ENCODE peak calls at places on chromosomes 12 and 14, in six cellular contexts. One of them, this sample, is unnamed.
A peak's percentile ranks its signal among the peaks of the same experiment; 100 is the strongest.

GRCh38 chr12:2692156-2692555 is 102.6 kb upstream of the FKBP4 start:
- DNase-seq in LNCaP clone FGC: no peak
- DNase-seq in heart right ventricle: no peak
- DNase-seq in lower leg skin: peak; percentile 62
- DNase-seq in uterus: no peak
- DNase-seq in fibroblast of lung: no peak
- DNase-seq in this sample: no peak

GRCh38 chr14:48937796-48938195 is 648.4 kb downstream of the RPS29 start:
- DNase-seq in LNCaP clone FGC: no peak
- DNase-seq in heart right ventricle: no peak
- DNase-seq in lower leg skin: no peak
- DNase-seq in uterus: no peak
- DNase-seq in fibroblast of lung: no peak
- DNase-seq in this sample: no peak

GRCh38 chr12:75042125-75042524 is 167.5 kb downstream of the KCNC2 start:
- DNase-seq in LNCaP clone FGC: no peak
- DNase-seq in heart right ventricle: no peak
- DNase-seq in lower leg skin: no peak
- DNase-seq in uterus: no peak
- DNase-seq in fibroblast of lung: no peak
- DNase-seq in this sample: no peak

GRCh38 chr12:96242597-96242996 is 48.4 kb downstream of the ELK3 start:
- DNase-seq in LNCaP clone FGC: no peak
- DNase-seq in heart right ventricle: no peak
- DNase-seq in lower leg skin: peak; percentile 86
- DNase-seq in uterus: no peak
- DNase-seq in fibroblast of lung: no peak
- DNase-seq in this sample: no peak

GRCh38 chr12:78457951-78458350 is 406.6 kb upstream of the SYT1 start:
- DNase-seq in LNCaP clone FGC: no peak
- DNase-seq in heart right ventricle: no peak
- DNase-seq in lower leg skin: no peak
- DNase-seq in uterus: no peak
- DNase-seq in fibroblast of lung: peak; percentile 59
- DNase-seq in this sample: peak; percentile 60

GRCh38 chr14:26281280-26281998 is 316.4 kb downstream of the NOVA1 start:
- DNase-seq in LNCaP clone FGC: peak; percentile 31
- DNase-seq in heart right ventricle: no peak
- DNase-seq in lower leg skin: no peak
- DNase-seq in uterus: no peak
- DNase-seq in fibroblast of lung: peak; percentile 77
- DNase-seq in this sample: peak; percentile 4

GRCh38 chr12:113268621-113269020 is 47.4 kb downstream of the TPCN1 start:
- DNase-seq in LNCaP clone FGC: no peak
- DNase-seq in heart right ventricle: no peak
- DNase-seq in lower leg skin: no peak
- DNase-seq in uterus: no peak
- DNase-seq in fibroblast of lung: no peak
- DNase-seq in this sample: no peak

GRCh38 chr14:51691176-51691575 is 39.5 kb downstream of the FRMD6 start:
- DNase-seq in LNCaP clone FGC: no peak
- DNase-seq in heart right ventricle: no peak
- DNase-seq in lower leg skin: no peak
- DNase-seq in uterus: no peak
- DNase-seq in fibroblast of lung: no peak
- DNase-seq in this sample: peak; percentile 51

GRCh38 chr12:130952106-130952505 is 1.6 kb upstream of the ADGRD1 start:
- DNase-seq in LNCaP clone FGC: no peak
- DNase-seq in heart right ventricle: no peak
- DNase-seq in lower leg skin: no peak
- DNase-seq in uterus: peak; percentile 62
- DNase-seq in fibroblast of lung: no peak
- DNase-seq in this sample: peak; percentile 46

GRCh38 chr12:2833327-2833726 is 1.5 kb downstream of the NRIP2 start:
- DNase-seq in LNCaP clone FGC: no peak
- DNase-seq in heart right ventricle: no peak
- DNase-seq in lower leg skin: no peak
- DNase-seq in uterus: no peak
- DNase-seq in fibroblast of lung: no peak
- DNase-seq in this sample: no peak

GRCh38 chr14:91229743-91230200 is 14.7 kb downstream of the GPR68 start:
- DNase-seq in LNCaP clone FGC: no peak
- DNase-seq in heart right ventricle: no peak
- DNase-seq in lower leg skin: no peak
- DNase-seq in uterus: no peak
- DNase-seq in fibroblast of lung: no peak
- DNase-seq in this sample: no peak

GRCh38 chr14:86946446-86946845 is 1046.5 kb downstream of the GALC start:
- DNase-seq in LNCaP clone FGC: no peak
- DNase-seq in heart right ventricle: no peak
- DNase-seq in lower leg skin: no peak
- DNase-seq in uterus: no peak
- DNase-seq in fibroblast of lung: no peak
- DNase-seq in this sample: no peak

GRCh38 chr14:31025335-31026075 is at the start of gene AP4S1:
- DNase-seq in LNCaP clone FGC: no peak
- DNase-seq in heart right ventricle: peak; percentile 43
- DNase-seq in lower leg skin: peak; percentile 92
- DNase-seq in uterus: peak; percentile 52
- DNase-seq in fibroblast of lung: peak; percentile 26
- DNase-seq in this sample: no peak

GRCh38 chr14:65103150-65103760 is 938 bp upstream of the MAX start:
- DNase-seq in LNCaP clone FGC: no peak
- DNase-seq in heart right ventricle: no peak
- DNase-seq in lower leg skin: no peak
- DNase-seq in uterus: no peak
- DNase-seq in fibroblast of lung: peak; percentile 28
- DNase-seq in this sample: peak; percentile 9

GRCh38 chr12:2750185-2750584 is 44.6 kb upstream of the FKBP4 start:
- DNase-seq in LNCaP clone FGC: no peak
- DNase-seq in heart right ventricle: no peak
- DNase-seq in lower leg skin: no peak
- DNase-seq in uterus: no peak
- DNase-seq in fibroblast of lung: no peak
- DNase-seq in this sample: no peak

GRCh38 chr12:90013409-90013808 is 304.8 kb upstream of the ATP2B1 start:
- DNase-seq in LNCaP clone FGC: no peak
- DNase-seq in heart right ventricle: no peak
- DNase-seq in lower leg skin: no peak
- DNase-seq in uterus: no peak
- DNase-seq in fibroblast of lung: peak; percentile 32
- DNase-seq in this sample: no peak

GRCh38 chr14:77965919-77966435 is 166.1 kb downstream of the ADCK1 start:
- DNase-seq in LNCaP clone FGC: no peak
- DNase-seq in heart right ventricle: no peak
- DNase-seq in lower leg skin: no peak
- DNase-seq in uterus: no peak
- DNase-seq in fibroblast of lung: peak; percentile 11
- DNase-seq in this sample: peak; percentile 12

GRCh38 chr12:121782616-121782966 is 10.9 kb downstream of the RHOF start:
- DNase-seq in LNCaP clone FGC: no peak
- DNase-seq in heart right ventricle: no peak
- DNase-seq in lower leg skin: no peak
- DNase-seq in uterus: no peak
- DNase-seq in fibroblast of lung: no peak
- DNase-seq in this sample: no peak
- H3K4me3 ChIP-seq in LNCaP clone FGC: no peak overlapping the region
- H3K4me3 ChIP-seq in heart right ventricle: no peak overlapping the region
- H3K4me3 ChIP-seq in lower leg skin: no peak overlapping the region
- H3K4me3 ChIP-seq in uterus: no peak overlapping the region
- H3K4me3 ChIP-seq in fibroblast of lung: no peak overlapping the region
- H3K4me3 ChIP-seq in this sample: no peak overlapping the region

DNA sequence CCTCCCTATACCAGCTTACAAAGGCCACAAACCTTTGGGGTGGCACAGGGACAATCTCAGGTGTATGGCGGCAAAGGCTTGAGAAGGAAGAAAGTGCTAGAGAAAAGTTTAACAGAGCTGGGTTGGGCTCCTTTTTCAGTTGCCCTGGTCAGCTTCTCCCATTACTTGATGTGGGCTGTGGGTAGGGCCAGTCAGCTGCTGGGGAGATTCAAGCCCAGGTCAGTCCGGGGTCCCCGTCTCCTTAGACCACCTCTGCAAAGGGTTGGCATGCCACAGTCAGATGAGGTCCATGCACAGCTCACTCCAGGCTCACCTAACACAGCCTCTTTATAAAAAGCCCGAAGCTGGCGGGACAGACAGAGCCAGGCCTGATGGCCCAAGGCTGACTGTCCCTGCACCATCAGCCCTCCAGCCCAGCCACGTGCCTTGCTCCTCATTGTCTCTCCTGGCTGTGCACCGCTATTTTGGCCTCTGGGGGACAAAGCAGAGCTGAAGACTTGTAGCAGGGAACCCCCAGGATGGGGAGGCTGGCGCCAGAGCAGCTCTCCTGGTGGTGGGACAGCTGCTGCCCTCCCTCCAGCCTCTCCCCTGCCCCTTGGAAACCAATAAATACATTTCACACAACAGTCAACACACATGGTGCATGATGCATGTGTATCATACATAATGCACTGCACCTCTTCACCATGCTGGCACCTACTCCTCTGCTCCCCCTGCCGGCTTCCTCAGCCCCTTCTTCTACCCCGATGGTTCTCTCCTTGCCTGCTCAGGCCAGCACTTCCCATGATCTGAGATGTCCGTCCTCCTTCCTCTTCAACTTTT is 61.7 kb upstream of the DDX11 start:
- DNase-seq in LNCaP clone FGC: no peak
- DNase-seq in heart right ventricle: no peak
- DNase-seq in lower leg skin: peak; percentile 72
- DNase-seq in uterus: no peak
- DNase-seq in fibroblast of lung: no peak
- DNase-seq in this sample: no peak
- TF ChIP-seq CTCF in LNCaP clone FGC: peak; percentile 9
- TF ChIP-seq CTCF in heart right ventricle: no peak
- TF ChIP-seq CTCF in lower leg skin: no peak
- TF ChIP-seq CTCF in uterus: no peak
- TF ChIP-seq CTCF in fibroblast of lung: peak; percentile 28
- TF ChIP-seq CTCF in this sample: no peak

GRCh38 chr12:32895688-32896437 is 714 bp downstream of the PKP2 start:
- DNase-seq in LNCaP clone FGC: no peak
- DNase-seq in heart right ventricle: peak; percentile 22
- DNase-seq in lower leg skin: no peak
- DNase-seq in uterus: peak; percentile 16
- DNase-seq in fibroblast of lung: no peak
- DNase-seq in this sample: no peak

GRCh38 chr12:32894566-32894965 is 2.0 kb downstream of the PKP2 start:
- DNase-seq in LNCaP clone FGC: no peak
- DNase-seq in heart right ventricle: no peak
- DNase-seq in lower leg skin: no peak
- DNase-seq in uterus: no peak
- DNase-seq in fibroblast of lung: no peak
- DNase-seq in this sample: no peak

GRCh38 chr12:32896438-32897275 is at the start of gene PKP2:
- DNase-seq in LNCaP clone FGC: peak; percentile 94
- DNase-seq in heart right ventricle: peak; percentile 68
- DNase-seq in lower leg skin: peak; percentile 87
- DNase-seq in uterus: peak; percentile 28
- DNase-seq in fibroblast of lung: no peak
- DNase-seq in this sample: no peak

GRCh38 chr12:32897688-32898573 is 1.4 kb upstream of the PKP2 start:
- DNase-seq in LNCaP clone FGC: no peak
- DNase-seq in heart right ventricle: no peak
- DNase-seq in lower leg skin: no peak
- DNase-seq in uterus: no peak
- DNase-seq in fibroblast of lung: no peak
- DNase-seq in this sample: no peak

DNA sequence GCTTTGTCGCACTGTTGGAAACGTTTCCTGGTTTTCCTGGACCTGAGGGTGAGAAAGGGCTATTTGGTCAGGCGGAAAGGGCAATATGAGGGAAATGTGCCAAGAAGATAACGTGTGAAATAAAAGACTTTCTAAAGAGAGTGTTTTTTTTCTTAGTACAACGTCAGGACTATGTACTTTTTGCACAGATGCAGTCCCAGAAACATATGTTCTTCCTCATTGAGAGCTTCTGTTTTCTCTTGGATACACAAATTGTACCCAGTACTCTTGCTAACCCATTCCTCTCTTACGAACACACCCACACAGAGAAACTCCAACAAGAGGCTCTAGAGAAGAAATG is 669 bp upstream of the PKP2 start:
- DNase-seq in LNCaP clone FGC: no peak
- DNase-seq in heart right ventricle: no peak
- DNase-seq in lower leg skin: no peak
- DNase-seq in uterus: no peak
- DNase-seq in fibroblast of lung: peak; percentile 40
- DNase-seq in this sample: peak; percentile 6
- H3K4me3 ChIP-seq in LNCaP clone FGC: peak overlapping the region; percentile 51
- H3K4me3 ChIP-seq in heart right ventricle: peak overlapping the region; percentile 73
- H3K4me3 ChIP-seq in lower leg skin: peak overlapping the region; percentile 41
- H3K4me3 ChIP-seq in uterus: peak overlapping the region; percentile 52
- H3K4me3 ChIP-seq in fibroblast of lung: no peak overlapping the region
- H3K4me3 ChIP-seq in this sample: no peak overlapping the region

DNA sequence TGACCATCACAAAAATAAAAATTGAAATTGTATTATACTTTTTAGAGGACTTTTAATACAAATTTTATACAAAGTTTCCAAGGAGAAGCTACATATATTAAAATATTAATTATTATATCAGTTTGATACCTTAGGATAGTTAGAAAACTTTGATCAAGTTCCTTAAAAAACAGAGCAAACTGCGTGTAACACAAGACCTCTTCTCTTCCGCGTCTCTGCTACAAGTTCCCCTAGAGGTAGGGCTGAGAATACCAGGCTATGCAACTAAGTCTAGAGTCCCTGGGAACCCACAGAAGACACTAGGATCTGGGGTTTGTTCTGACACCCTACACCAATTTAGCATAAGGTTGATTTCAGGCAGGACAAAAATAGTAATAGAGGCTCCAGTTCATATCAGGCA is 319.0 kb downstream of the FOXG1 start:
- DNase-seq in LNCaP clone FGC: no peak
- DNase-seq in heart right ventricle: no peak
- DNase-seq in lower leg skin: no peak
- DNase-seq in uterus: no peak
- DNase-seq in fibroblast of lung: peak; percentile 18
- DNase-seq in this sample: no peak
- TF ChIP-seq CTCF in LNCaP clone FGC: no peak
- TF ChIP-seq CTCF in heart right ventricle: no peak
- TF ChIP-seq CTCF in lower leg skin: no peak
- TF ChIP-seq CTCF in uterus: no peak
- TF ChIP-seq CTCF in fibroblast of lung: peak; percentile 58
- TF ChIP-seq CTCF in this sample: peak; percentile 40

This sample was measured in foreskin fibroblast.